ENCODE peak calls at places on chromosomes 6 and 20, in four cellular contexts. G is IMR-90, K is K562, U is HepG2. T is an unnamed sample.

GRCh38 chr6:71465096-71465495 is 176.5 kb downstream of the OGFRL1 start:
- DNase-seq in K (no peak), U (no peak), G (no peak), T (no peak)

GRCh38 chr6:159312204-159312603 is 143.0 kb downstream of the FNDC1 start:
- DNase-seq in K (no peak), G (no peak), U (no peak), T (no peak)

GRCh38 chr6:53390010-53390409 is 41.3 kb upstream of the ELOVL5 start:
- DNase-seq in U (no peak), G (no peak), K (no peak), T (no peak)

GRCh38 chr6:11368760-11369159 is 136.3 kb upstream of the NEDD9 start:
- DNase-seq in K (no peak), G (no peak), U (no peak), T (no peak)

GRCh38 chr6:92810913-92811312 is 608.4 kb downstream of the EPHA7 start:
- DNase-seq in G (peak; percentile 27), K (peak; percentile 8), U (peak; percentile 40), T (peak; percentile 10)

GRCh38 chr6:24930386-24930785 is 5.4 kb downstream of the RIPOR2 start:
- DNase-seq in K (no peak), G (peak; percentile 85), U (no peak), T (no peak)

GRCh38 chr20:38724603-38725457 is 544 bp downstream of the SLC32A1 start:
- DNase-seq in U (no peak), G (no peak), K (peak; percentile 29), T (no peak)

GRCh38 chr6:153790048-153790447 is 249.0 kb upstream of the OPRM1 start:
- DNase-seq in K (no peak), U (peak; percentile 49), G (peak; percentile 13), T (peak; percentile 43)

GRCh38 chr6:155171747-155172191 is 92.0 kb upstream of the CLDN20 start:
- DNase-seq in G (peak; percentile 69), K (no peak), U (no peak), T (no peak)

GRCh38 chr6:34237316-34237721 is 646 bp downstream of the HMGA1 start:
- DNase-seq in G (no peak), U (no peak), K (peak; percentile 83), T (no peak)

GRCh38 chr6:34236423-34237315 is at the start of gene HMGA1:
- DNase-seq in U (peak; percentile 81), G (peak; percentile 86), K (peak; percentile 89), T (peak; percentile 90)

GRCh38 chr6:34234667-34235604 is 1.7 kb upstream of the HMGA1 start:
- DNase-seq in G (no peak), K (peak; percentile 89), U (no peak), T (no peak)

GRCh38 chr6:34233867-34234266 is 2.8 kb upstream of the HMGA1 start:
- DNase-seq in K (no peak), G (no peak), U (no peak), T (no peak)

GRCh38 chr6:34235605-34236422 is 859 bp upstream of the HMGA1 start:
- DNase-seq in G (peak; percentile 92), U (no peak), K (peak; percentile 29), T (peak; percentile 58)
- TF ChIP-seq POLR2A in G (peak; percentile 82), U (no peak), K (no peak), T (peak; percentile 21)

DNA sequence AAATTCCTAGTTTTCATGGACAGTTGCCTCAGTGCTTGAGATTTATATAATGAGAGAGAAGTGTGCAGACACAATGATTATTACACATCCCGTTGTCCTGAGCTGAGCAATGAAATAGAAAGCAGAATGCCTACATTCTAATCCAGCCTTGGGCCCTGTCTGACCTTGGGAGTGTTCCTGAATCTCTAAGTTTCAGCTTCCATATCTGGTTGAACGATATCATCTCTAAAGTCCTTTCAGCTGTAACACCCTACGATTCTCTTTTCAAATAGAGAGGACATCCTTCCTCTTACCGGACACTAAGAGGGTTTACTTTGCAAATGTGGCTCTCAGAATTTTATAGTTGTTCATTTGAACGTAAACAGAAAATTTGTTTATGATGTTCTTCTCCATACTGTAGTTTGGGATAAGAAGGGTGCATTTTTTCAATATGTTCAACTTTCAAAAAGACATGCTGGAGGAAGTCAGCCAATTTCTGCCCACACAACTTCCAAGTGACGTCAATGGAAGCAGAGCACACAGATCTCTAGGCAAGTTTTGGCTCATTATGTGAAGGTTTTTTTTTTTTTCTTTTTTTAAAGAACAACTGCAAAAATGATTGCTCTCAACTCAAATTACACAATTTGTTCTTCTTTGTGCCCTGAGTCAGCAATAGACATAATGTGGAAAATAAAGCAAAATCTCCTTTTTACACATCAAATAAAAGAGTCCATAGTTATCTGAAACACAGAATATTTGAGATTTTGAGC is 50.4 kb downstream of the PDE7B start:
- DNase-seq in G (peak; percentile 96), U (no peak), K (no peak), T (no peak)
- TF ChIP-seq USF2 in G (no peak), U (no peak), K (no peak), T (no peak)

GRCh38 chr6:34362176-34362575 is 30.3 kb downstream of the NUDT3 start:
- DNase-seq in K (no peak), U (no peak), G (no peak), T (no peak)

GRCh38 chr6:34359438-34360158 is 32.9 kb downstream of the NUDT3 start:
- DNase-seq in G (peak; percentile 58), U (no peak), K (no peak), T (no peak)

GRCh38 chr6:34360556-34360955 is 31.9 kb downstream of the NUDT3 start:
- DNase-seq in U (no peak), G (peak; percentile 80), K (no peak), T (no peak)

GRCh38 chr6:34366639-34366921 is 25.9 kb downstream of the NUDT3 start:
- DNase-seq in U (no peak), K (no peak), G (no peak), T (no peak)

GRCh38 chr6:34362909-34363713 is 29.4 kb downstream of the NUDT3 start:
- DNase-seq in U (peak; percentile 23), K (no peak), G (no peak), T (no peak)
- TF ChIP-seq MAZ in U (no peak), K (no peak), G (no peak), T (no peak)

DNA sequence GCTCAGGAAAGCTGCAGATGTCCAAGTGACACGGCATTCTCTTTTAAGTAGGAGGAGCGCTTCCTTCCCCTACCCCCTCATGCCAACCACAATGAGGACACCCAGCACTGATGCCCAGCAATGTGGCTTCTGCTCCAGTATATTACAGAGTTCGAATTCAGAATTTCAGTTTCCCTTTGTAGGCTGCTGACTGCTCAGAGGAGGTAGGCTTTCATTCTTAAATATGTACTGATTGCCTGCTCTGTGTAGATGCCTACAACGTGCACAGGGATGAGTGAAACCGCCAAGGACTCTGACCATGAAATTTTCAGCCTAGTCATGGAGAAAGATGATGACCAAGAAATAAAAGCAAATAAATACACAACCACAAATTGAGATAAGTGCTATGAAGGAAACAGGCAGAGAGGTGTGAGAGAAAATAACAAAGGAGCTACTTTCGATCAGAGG is 50.9 kb upstream of the TNFAIP3 start:
- DNase-seq in U (no peak), K (no peak), G (no peak), T (no peak)
- TF ChIP-seq POLR2A in U (no peak), K (no peak), G (no peak), T (no peak)

GRCh38 chr6:32627831-32628230 is 9.4 kb upstream of the HLA-DQA1 start:
- DNase-seq in U (no peak), K (no peak), G (peak; percentile 43), T (no peak)
- TF ChIP-seq USF2 in U (no peak), K (no peak), G (no peak), T (no peak)

GRCh38 chr20:58199058-58199457 is 29.4 kb downstream of the ANKRD60 start:
- DNase-seq in K (no peak), U (no peak), G (no peak), T (no peak)

GRCh38 chr20:58199469-58199868 is 29.0 kb downstream of the ANKRD60 start:
- DNase-seq in K (no peak), G (no peak), U (no peak), T (no peak)

GRCh38 chr20:58202039-58202438 is 26.4 kb downstream of the ANKRD60 start:
- DNase-seq in U (no peak), G (no peak), K (no peak), T (no peak)

GRCh38 chr20:58198384-58198783 is 30.1 kb downstream of the ANKRD60 start:
- DNase-seq in K (no peak), G (no peak), U (no peak), T (no peak)

DNA sequence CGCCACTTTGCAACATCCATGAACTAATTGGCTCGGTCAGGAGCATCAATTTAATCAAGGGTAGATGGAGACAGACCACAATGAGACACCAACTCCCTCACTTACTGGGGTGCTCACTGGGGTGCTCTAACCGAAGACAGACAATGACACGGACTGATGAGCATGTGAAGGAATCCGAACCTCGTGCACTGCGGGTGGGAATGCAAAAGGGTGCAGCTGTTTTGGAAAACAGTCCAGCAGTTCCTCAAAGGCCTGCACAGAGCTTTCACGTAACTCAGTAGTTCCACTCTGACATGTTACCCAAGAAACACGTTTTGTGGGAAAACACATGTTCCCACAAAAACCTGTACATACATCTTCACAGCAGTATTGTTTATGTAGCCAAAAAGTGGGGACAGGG is 26.8 kb downstream of the ANKRD60 start:
- DNase-seq in G (no peak), U (no peak), K (no peak), T (no peak)
- TF ChIP-seq MAZ in G (no peak), U (no peak), K (no peak), T (no peak)

T was measured in A549.